ENCODE peak calls at places on chromosomes 3 and 15, in seven cellular contexts. C is fibroblast of mammary gland, V is pulmonary artery endothelial cell, S is astrocyte of the spinal cord, P is amniotic stem cell, G is COR-L47, N is left ventricle myocardium superior. W is an unnamed sample.

GRCh38 chr3:134496481-134497071 is 10.7 kb downstream of the CEP63 start:
- DNase-seq in C (no peak), V (no peak), S (no peak), P (no peak), G (no peak), N (no peak), W (no peak)

GRCh38 chr3:13890377-13891016 is 10.6 kb upstream of the WNT7A start:
- DNase-seq in C (no peak), V (no peak), S (no peak), P (no peak), G (no peak), N (no peak), W (no peak)

GRCh38 chr15:78364233-78364632 is 24.1 kb downstream of the CRABP1 start:
- DNase-seq in C (peak), V (no peak), S (no peak), P (no peak), G (no peak), N (peak), W (no peak)

GRCh38 chr15:70879386-70879785 is 12.8 kb downstream of the THAP10 start:
- DNase-seq in C (peak), V (peak), S (peak), P (no peak), G (no peak), N (no peak), W (no peak)

GRCh38 chr15:90221251-90221900 is 12.4 kb downstream of the CIB1 start:
- DNase-seq in C (peak), V (peak), S (peak), P (peak), G (peak), N (peak), W (no peak)

GRCh38 chr3:118984699-118985098 is 49.9 kb downstream of the IGSF11 start:
- DNase-seq in C (no peak), V (no peak), S (no peak), P (no peak), G (no peak), N (no peak), W (no peak)

GRCh38 chr15:50318697-50319096 is 36.3 kb downstream of the GABPB1 start:
- DNase-seq in C (no peak), V (no peak), S (no peak), P (no peak), G (no peak), N (no peak), W (no peak)

GRCh38 chr3:54814224-54814623 is 113.6 kb downstream of the LRTM1 start:
- DNase-seq in C (no peak), V (no peak), S (no peak), P (no peak), G (no peak), N (no peak), W (no peak)

GRCh38 chr3:21328982-21329381 is 422.0 kb downstream of the ZNF385D start:
- DNase-seq in C (no peak), V (no peak), S (no peak), P (no peak), G (no peak), N (no peak), W (no peak)

GRCh38 chr15:66461917-66462316 is 35.6 kb downstream of the SNAPC5 start:
- DNase-seq in C (no peak), V (no peak), S (no peak), P (no peak), G (no peak), N (no peak), W (no peak)

GRCh38 chr3:23915537-23916108 is 1.2 kb downstream of the NKIRAS1 start:
- DNase-seq in C (peak), V (no peak), S (peak), P (no peak), G (no peak), N (no peak), W (no peak)

GRCh38 chr15:31400222-31400927 is 73.7 kb downstream of the KLF13 start:
- DNase-seq in C (peak), V (no peak), S (no peak), P (no peak), G (no peak), N (no peak), W (no peak)

GRCh38 chr3:82157952-82158351 is 396.5 kb upstream of the GBE1 start:
- DNase-seq in C (peak), V (peak), S (peak), P (peak), G (no peak), N (no peak), W (no peak)

GRCh38 chr3:125212509-125213372 is at the start of gene SLC12A8:
- DNase-seq in C (no peak), V (no peak), S (no peak), P (no peak), G (no peak), N (peak), W (no peak)

GRCh38 chr3:53744351-53744750 is 101.9 kb downstream of the CHDH start:
- DNase-seq in C (no peak), V (no peak), S (no peak), P (no peak), G (peak), N (no peak), W (no peak)

GRCh38 chr3:14832975-14833722 is 14.4 kb downstream of the FGD5 start:
- DNase-seq in C (no peak), V (no peak), S (no peak), P (no peak), G (no peak), N (no peak), W (no peak)

GRCh38 chr15:80665151-80665550 is 30.0 kb upstream of the ABHD17C start:
- DNase-seq in C (no peak), V (no peak), S (no peak), P (no peak), G (no peak), N (no peak), W (no peak)

GRCh38 chr15:88484781-88485246 is 17.3 kb downstream of the MRPS11 start:
- DNase-seq in C (peak), V (no peak), S (peak), P (no peak), G (no peak), N (no peak), W (no peak)

GRCh38 chr3:69784854-69785523 is 45.7 kb downstream of the MITF start:
- DNase-seq in C (peak), V (no peak), S (peak), P (peak), G (no peak), N (peak), W (no peak)

GRCh38 chr15:59330649-59331048 is 42.0 kb downstream of the MYO1E start:
- DNase-seq in C (no peak), V (no peak), S (no peak), P (no peak), G (no peak), N (no peak), W (no peak)

GRCh38 chr3:72482589-72483249 is 365.5 kb downstream of the SHQ1 start:
- DNase-seq in C (peak), V (peak), S (peak), P (no peak), G (no peak), N (peak), W (peak)

GRCh38 chr15:36903922-36904479 is 196.3 kb downstream of the MEIS2 start:
- DNase-seq in C (no peak), V (no peak), S (no peak), P (no peak), G (peak), N (no peak), W (no peak)

GRCh38 chr3:18841422-18842343 is 306.6 kb upstream of the KCNH8 start:
- DNase-seq in C (peak), V (no peak), S (no peak), P (no peak), G (no peak), N (no peak), W (no peak)

GRCh38 chr3:65285956-65286355 is 598.2 kb upstream of the ADAMTS9 start:
- DNase-seq in C (no peak), V (no peak), S (no peak), P (no peak), G (no peak), N (no peak), W (no peak)

GRCh38 chr3:155197786-155198185 is 95.7 kb downstream of the STRIT1 start:
- DNase-seq in C (no peak), V (no peak), S (no peak), P (no peak), G (no peak), N (no peak), W (no peak)

GRCh38 chr3:52502808-52503350 is 7.7 kb downstream of the STAB1 start:
- DNase-seq in C (no peak), V (no peak), S (no peak), P (no peak), G (no peak), N (no peak), W (no peak)

GRCh38 chr3:134839422-134839821 is 44.4 kb downstream of the EPHB1 start:
- DNase-seq in C (no peak), V (no peak), S (no peak), P (no peak), G (no peak), N (no peak), W (no peak)

GRCh38 chr3:5298453-5298852 is 110.9 kb downstream of the EDEM1 start:
- DNase-seq in C (no peak), V (no peak), S (no peak), P (no peak), G (no peak), N (no peak), W (no peak)

GRCh38 chr3:138686771-138687221 is 78.2 kb downstream of the FAIM start:
- DNase-seq in C (peak), V (no peak), S (peak), P (no peak), G (no peak), N (no peak), W (no peak)

GRCh38 chr15:68616397-68616796 is 37.6 kb downstream of the CORO2B start:
- DNase-seq in C (no peak), V (no peak), S (no peak), P (no peak), G (no peak), N (no peak), W (no peak)

W was measured in Peyer's patch.